ENCODE peak calls at places on chromosomes 2 and 18, in seven cellular contexts. A, M, V, C, D, W and J are unnamed samples.
A peak's percentile ranks its signal among the peaks of the same experiment; 100 is the strongest.

GRCh38 chr2:205902041-205902898 is 183.7 kb downstream of the INO80D start:
- DNase-seq in C (peak; percentile 37), V (no peak), M (no peak), D (no peak), W (no peak), A (peak; percentile 46), J (no peak)

GRCh38 chr2:237673130-237673921 is 45.9 kb downstream of the LRRFIP1 start:
- DNase-seq in V (peak; percentile 94), C (peak; percentile 91), A (peak; percentile 65), D (no peak), W (peak; percentile 80), M (no peak), J (no peak)

GRCh38 chr2:215722125-215722524 is 286.3 kb upstream of the FN1 start:
- DNase-seq in W (no peak), M (no peak), C (no peak), A (no peak), D (no peak), V (no peak), J (no peak)

GRCh38 chr2:85318222-85319182 is 9.3 kb downstream of the TGOLN2 start:
- DNase-seq in C (peak; percentile 95), D (no peak), W (peak; percentile 58), V (no peak), M (no peak), A (no peak), J (peak; percentile 81)

GRCh38 chr2:168392031-168392430 is 64.0 kb upstream of the CERS6 start:
- DNase-seq in C (peak; percentile 18), M (no peak), A (no peak), W (no peak), D (no peak), V (no peak), J (no peak)

GRCh38 chr2:176744156-176744555 is 468.4 kb upstream of the HNRNPA3 start:
- DNase-seq in A (no peak), M (no peak), C (no peak), D (no peak), W (no peak), V (no peak), J (no peak)

GRCh38 chr2:41908349-41908748 is 139.5 kb upstream of the PKDCC start:
- DNase-seq in C (no peak), V (no peak), A (no peak), D (no peak), W (no peak), M (no peak), J (no peak)

GRCh38 chr2:26614205-26615128 is 26.7 kb downstream of the CIB4 start:
- DNase-seq in D (no peak), C (no peak), V (no peak), M (no peak), A (peak; percentile 62), W (no peak), J (no peak)

GRCh38 chr2:238120463-238121298 is 17.8 kb upstream of the KLHL30 start:
- DNase-seq in D (no peak), M (no peak), A (no peak), W (no peak), V (no peak), C (no peak), J (peak; percentile 8)

GRCh38 chr2:171855401-171855800 is 38.6 kb downstream of the SLC25A12 start:
- DNase-seq in W (no peak), C (peak; percentile 70), M (no peak), V (no peak), D (no peak), A (no peak), J (peak; percentile 69)

GRCh38 chr2:172082944-172083718 is 2.2 kb upstream of the DLX1 start:
- DNase-seq in V (no peak), D (no peak), W (no peak), M (peak; percentile 25), C (peak; percentile 38), A (no peak), J (peak; percentile 11)

GRCh38 chr18:42892181-42892580 is 223.3 kb downstream of the RIT2 start:
- DNase-seq in W (no peak), A (no peak), C (no peak), D (no peak), V (no peak), M (no peak), J (no peak)

GRCh38 chr2:224405841-224406370 is 4.0 kb upstream of the FAM124B start:
- DNase-seq in D (no peak), V (no peak), C (peak; percentile 37), W (peak; percentile 12), M (no peak), A (no peak), J (no peak)

GRCh38 chr2:145799595-145800108 is 1279.7 kb upstream of the ZEB2 start:
- DNase-seq in M (no peak), C (no peak), W (no peak), A (no peak), D (no peak), V (no peak), J (no peak)

GRCh38 chr2:238379096-238379810 is 47.5 kb upstream of the ASB1 start:
- DNase-seq in V (peak; percentile 54), M (no peak), C (peak; percentile 32), W (peak; percentile 56), D (no peak), A (no peak), J (peak; percentile 69)

GRCh38 chr18:50924372-50924771 is 43.5 kb upstream of the ELAC1 start:
- DNase-seq in V (no peak), C (peak; percentile 44), W (no peak), D (no peak), A (no peak), M (no peak), J (no peak)

GRCh38 chr2:148614024-148614331 is 30.6 kb upstream of the EPC2 start:
- DNase-seq in D (no peak), C (no peak), V (no peak), M (no peak), W (peak; percentile 4), A (no peak), J (no peak)

GRCh38 chr2:43040084-43040854 is 186.1 kb downstream of the ZFP36L2 start:
- DNase-seq in W (peak; percentile 54), V (no peak), D (no peak), C (peak; percentile 35), A (no peak), M (no peak), J (no peak)

GRCh38 chr2:170942615-170943014 is 13.6 kb downstream of the GORASP2 start:
- DNase-seq in D (no peak), V (no peak), C (peak; percentile 18), M (no peak), W (no peak), A (no peak), J (no peak)